ENCODE peak calls at places on chromosome 5, in six cellular contexts. S, W, J, P, X and R are unnamed samples. For H3K4me1, the result is how much of the 10 kb centered on the place peaks cover.

GRCh38 chr5:177309351-177310191 is 2.1 kb downstream of the MXD3 start:
- DNase-seq in P (peak), J (peak), S (peak), X (peak), W (peak), R (peak)

GRCh38 chr5:175863316-175863715 is 8.1 kb upstream of the CPLX2 start:
- DNase-seq in J (no peak), P (no peak), S (no peak), W (no peak), X (no peak), R (no peak)

GRCh38 chr5:96936431-96937221 is 746 bp downstream of the LNPEP start:
- DNase-seq in W (peak), X (peak), S (peak), J (peak), P (peak), R (peak)

GRCh38 chr5:145680169-145680568 is 155.0 kb downstream of the PRELID2 start:
- DNase-seq in X (no peak), P (no peak), S (no peak), W (no peak), J (peak), R (peak)

GRCh38 chr5:136202800-136203199 is 9.8 kb upstream of the SMIM32 start:
- DNase-seq in W (no peak), P (no peak), X (no peak), S (peak), J (no peak), R (no peak)

GRCh38 chr5:1127991-1128785 is 16.3 kb upstream of the SLC12A7 start:
- DNase-seq in S (no peak), P (no peak), J (peak), X (no peak), W (no peak), R (no peak)

GRCh38 chr5:36526537-36526936 is 79.9 kb upstream of the SLC1A3 start:
- DNase-seq in W (no peak), S (no peak), P (no peak), X (peak), J (no peak), R (no peak)

GRCh38 chr5:122500245-122501086 is 188.4 kb downstream of the SNCAIP start:
- DNase-seq in X (peak), P (peak), S (peak), W (peak), J (peak), R (peak)

GRCh38 chr5:173829826-173830225 is 58.3 kb upstream of the CPEB4 start:
- DNase-seq in J (peak), W (no peak), X (peak), S (no peak), P (no peak), R (peak)

GRCh38 chr5:57033103-57033502 is 81.2 kb upstream of the MIER3 start:
- DNase-seq in W (no peak), S (no peak), X (peak), P (no peak), J (peak), R (no peak)

GRCh38 chr5:37494756-37495155 is 115.6 kb downstream of the WDR70 start:
- DNase-seq in X (peak), P (no peak), W (no peak), J (peak), S (no peak), R (no peak)

GRCh38 chr5:135135530-135136201 is 101.6 kb upstream of the PITX1 start:
- DNase-seq in P (no peak), W (no peak), X (peak), J (peak), S (no peak), R (no peak)

GRCh38 chr5:80761966-80762365 is 107.2 kb upstream of the DHFR start:
- DNase-seq in P (no peak), W (peak), X (no peak), J (peak), S (no peak), R (no peak)

GRCh38 chr5:54063817-54064216 is 246.6 kb downstream of the ARL15 start:
- DNase-seq in X (no peak), W (no peak), J (no peak), S (no peak), P (no peak), R (no peak)

GRCh38 chr5:11222169-11222568 is 461.1 kb upstream of the DAP start:
- DNase-seq in J (peak), S (no peak), W (no peak), P (no peak), X (peak), R (no peak)

GRCh38 chr5:146906803-146907202 is 28.2 kb upstream of the PPP2R2B start:
- DNase-seq in S (no peak), X (no peak), W (no peak), P (no peak), J (no peak), R (no peak)

GRCh38 chr5:168409601-168410458 is 76.4 kb upstream of the RARS1 start:
- DNase-seq in J (peak), S (no peak), W (no peak), X (peak), P (no peak), R (no peak)

GRCh38 chr5:40762716-40763115 is 7.0 kb upstream of the TTC33 start:
- DNase-seq in J (no peak), S (no peak), X (no peak), W (no peak), P (no peak), R (no peak)

GRCh38 chr5:99010294-99010693 is 81.5 kb upstream of the CHD1 start:
- DNase-seq in S (no peak), W (no peak), X (no peak), J (no peak), P (no peak), R (no peak)

GRCh38 chr5:143355710-143356109 is 47.8 kb downstream of the NR3C1 start:
- DNase-seq in J (peak), P (peak), W (peak), S (no peak), X (peak), R (no peak)

GRCh38 chr5:113331201-113331551 is 103.6 kb downstream of the TSSK1B start:
- DNase-seq in S (no peak), J (peak), X (no peak), P (no peak), W (no peak), R (no peak)

GRCh38 chr5:142465476-142465875 is 140.7 kb upstream of the SPRY4 start:
- DNase-seq in P (no peak), W (no peak), J (no peak), S (no peak), X (no peak), R (no peak)

GRCh38 chr5:58241383-58241782 is 218.5 kb downstream of the PLK2 start:
- DNase-seq in X (no peak), J (peak), S (no peak), W (peak), P (no peak), R (no peak)

GRCh38 chr5:50440651-50441478 is at the start of gene EMB:
- DNase-seq in P (no peak), S (peak), J (peak), X (peak), W (no peak), R (peak)

GRCh38 chr5:169934990-169935389 is 45.3 kb downstream of the INSYN2B start:
- DNase-seq in X (no peak), W (no peak), J (peak), P (no peak), S (no peak), R (no peak)

GRCh38 chr5:90638878-90639277 is 80.3 kb downstream of the ADGRV1 start:
- DNase-seq in J (no peak), S (no peak), P (no peak), X (no peak), W (no peak), R (no peak)

GRCh38 chr5:119470851-119471451 is 18.7 kb downstream of the HSD17B4 start:
- DNase-seq in P (peak), J (peak), S (peak), X (peak), W (peak), R (peak)

GRCh38 chr5:9766581-9766980 is 136.4 kb upstream of the TAS2R1 start:
- DNase-seq in X (peak), J (peak), W (no peak), S (no peak), P (no peak), R (no peak)

GRCh38 chr5:158119852-158120708 is 261.1 kb upstream of the CLINT1 start:
- DNase-seq in J (peak), W (peak), S (no peak), X (peak), P (no peak), R (no peak)
- H2AFZ ChIP-seq in J (peak), W (peak), S (no peak), X (no peak), P (no peak), R (no peak)

GRCh38 chr5:179839328-179840256 is 18.9 kb downstream of the SQSTM1 start:
- DNase-seq in S (no peak), W (no peak), P (no peak), X (no peak), J (no peak), R (no peak)

GRCh38 chr5:179833709-179834070 is 13.0 kb downstream of the SQSTM1 start:
- DNase-seq in W (no peak), P (no peak), X (no peak), S (no peak), J (no peak), R (no peak)

GRCh38 chr5:179837076-179838011 is 16.6 kb downstream of the SQSTM1 start:
- DNase-seq in S (no peak), J (no peak), P (no peak), W (no peak), X (no peak), R (no peak)

GRCh38 chr5:179834120-179834519 is 13.4 kb downstream of the SQSTM1 start:
- DNase-seq in W (no peak), X (no peak), J (no peak), S (no peak), P (no peak), R (no peak)

DNA sequence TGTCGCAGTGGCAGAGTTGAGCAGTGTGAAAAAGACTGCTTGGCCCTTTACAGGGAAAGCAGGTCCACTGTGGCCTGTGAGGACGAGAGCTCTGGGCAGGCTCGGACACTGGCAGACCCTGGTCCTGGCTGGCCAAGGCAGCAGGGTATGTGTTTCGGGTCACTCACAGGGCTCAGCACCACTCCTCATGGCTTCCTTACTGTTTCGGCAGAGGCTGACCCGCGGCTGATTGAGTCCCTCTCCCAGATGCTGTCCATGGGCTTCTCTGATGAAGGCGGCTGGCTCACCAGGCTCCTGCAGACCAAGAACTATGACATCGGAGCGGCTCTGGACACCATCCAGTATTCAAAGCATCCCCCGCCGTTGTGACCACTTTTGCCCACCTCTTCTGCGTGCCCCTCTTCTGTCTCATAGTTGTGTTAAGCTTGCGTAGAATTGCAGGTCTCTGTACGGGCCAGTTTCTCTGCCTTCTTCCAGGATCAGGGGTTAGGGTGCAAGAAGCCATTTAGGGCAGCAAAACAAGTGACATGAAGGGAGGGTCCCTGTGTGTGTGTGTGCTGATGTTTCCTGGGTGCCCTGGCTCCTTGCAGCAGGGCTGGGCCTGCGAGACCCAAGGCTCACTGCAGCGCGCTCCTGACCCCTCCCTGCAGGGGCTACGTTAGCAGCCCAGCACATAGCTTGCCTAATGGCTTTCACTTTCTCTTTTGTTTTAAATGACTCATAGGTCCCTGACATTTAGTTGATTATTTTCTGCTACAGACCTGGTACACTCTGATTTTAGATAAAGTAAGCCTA is 15.7 kb downstream of the SQSTM1 start:
- DNase-seq in X (no peak), S (no peak), P (no peak), W (no peak), J (no peak), R (no peak)
- H3K4me2 ChIP-seq in X (no peak), S (no peak), P (no peak), W (no peak), J (no peak), R (no peak)

GRCh38 chr5:180332861-180333260 is 20.3 kb downstream of the GFPT2 start:
- DNase-seq in J (no peak), X (no peak), W (no peak), P (no peak), S (no peak), R (no peak)

GRCh38 chr5:180333661-180334060 is 19.5 kb downstream of the GFPT2 start:
- DNase-seq in W (peak), J (peak), P (no peak), S (no peak), X (peak), R (no peak)

GRCh38 chr5:180334751-180335613 is 18.2 kb downstream of the GFPT2 start:
- DNase-seq in P (no peak), S (no peak), J (no peak), X (no peak), W (no peak), R (no peak)

GRCh38 chr5:180335614-180336233 is 17.4 kb downstream of the GFPT2 start:
- DNase-seq in P (no peak), X (no peak), S (no peak), W (no peak), J (no peak), R (no peak)

GRCh38 chr5:180334176-180334575 is 19.0 kb downstream of the GFPT2 start:
- DNase-seq in S (no peak), P (no peak), X (no peak), J (no peak), W (no peak), R (no peak)
- H3K4me1 ChIP-seq in S (under half), P (under half), X (under half), J (under half), W (under half), R (under half)

GRCh38 chr5:78808380-78808779 is 159.8 kb upstream of the LHFPL2 start:
- DNase-seq in X (no peak), P (no peak), W (no peak), S (no peak), J (no peak), R (no peak)
- H2AFZ ChIP-seq in X (no peak), P (no peak), W (no peak), S (no peak), J (no peak), R (no peak)

GRCh38 chr5:94810281-94810680 is 191.8 kb downstream of the SLF1 start:
- DNase-seq in J (no peak), X (no peak), S (no peak), P (no peak), W (no peak), R (no peak)
- H3K4me2 ChIP-seq in J (no peak), X (no peak), S (no peak), P (no peak), W (no peak), R (no peak)

DNA sequence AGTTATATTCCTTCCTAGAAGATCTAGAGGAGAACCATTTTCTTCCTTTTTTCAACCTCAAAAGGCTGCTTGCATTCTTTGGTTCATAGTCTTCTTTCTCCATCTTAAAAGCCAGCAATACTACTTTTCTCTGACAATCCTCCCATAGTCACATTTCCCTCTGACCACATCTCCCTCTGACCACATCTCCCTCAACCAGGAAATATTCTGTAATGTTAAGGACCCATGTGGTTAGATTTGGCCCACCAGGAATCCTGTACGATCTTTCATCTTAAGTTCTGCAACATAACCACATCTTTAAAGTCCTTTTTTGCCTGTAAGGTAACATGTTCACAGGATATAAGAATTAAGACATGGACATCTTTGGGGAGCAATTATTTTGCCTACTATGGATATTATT is 179.4 kb upstream of the SPEF2 start:
- DNase-seq in P (no peak), J (no peak), S (no peak), W (no peak), X (no peak), R (no peak)
- H3K4me1 ChIP-seq in P (under half), J (under half), S (under half), W (under half), X (under half), R (under half)

GRCh38 chr5:159098285-159099048 is 1.2 kb downstream of the EBF1 start:
- DNase-seq in S (no peak), P (no peak), W (no peak), J (no peak), X (no peak), R (peak)
- H2AFZ ChIP-seq in S (peak), P (no peak), W (peak), J (peak), X (peak), R (no peak)

GRCh38 chr5:130116431-130116830 is 212.2 kb downstream of the CHSY3 start:
- DNase-seq in P (no peak), J (no peak), X (no peak), S (no peak), W (no peak), R (no peak)

GRCh38 chr5:130110333-130110732 is 206.1 kb downstream of the CHSY3 start:
- DNase-seq in W (no peak), X (peak), S (no peak), P (no peak), J (no peak), R (no peak)

GRCh38 chr5:130109152-130109551 is 204.9 kb downstream of the CHSY3 start:
- DNase-seq in J (peak), X (peak), P (peak), S (peak), W (peak), R (peak)

GRCh38 chr5:130111723-130112122 is 207.5 kb downstream of the CHSY3 start:
- DNase-seq in J (peak), S (no peak), P (no peak), W (no peak), X (no peak), R (no peak)

GRCh38 chr5:130112246-130112645 is 208.0 kb downstream of the CHSY3 start:
- DNase-seq in X (no peak), S (no peak), P (no peak), J (no peak), W (no peak), R (no peak)
- H3K4me2 ChIP-seq in X (no peak), S (no peak), P (no peak), J (no peak), W (no peak), R (no peak)

GRCh38 chr5:82164957-82165698 is 113.0 kb downstream of the RPS23 start:
- DNase-seq in X (no peak), S (no peak), J (peak), W (no peak), P (no peak), R (no peak)
- H3K4me1 ChIP-seq in X (under half), S (under half), J (under half), W (under half), P (under half), R (under half)

DNA sequence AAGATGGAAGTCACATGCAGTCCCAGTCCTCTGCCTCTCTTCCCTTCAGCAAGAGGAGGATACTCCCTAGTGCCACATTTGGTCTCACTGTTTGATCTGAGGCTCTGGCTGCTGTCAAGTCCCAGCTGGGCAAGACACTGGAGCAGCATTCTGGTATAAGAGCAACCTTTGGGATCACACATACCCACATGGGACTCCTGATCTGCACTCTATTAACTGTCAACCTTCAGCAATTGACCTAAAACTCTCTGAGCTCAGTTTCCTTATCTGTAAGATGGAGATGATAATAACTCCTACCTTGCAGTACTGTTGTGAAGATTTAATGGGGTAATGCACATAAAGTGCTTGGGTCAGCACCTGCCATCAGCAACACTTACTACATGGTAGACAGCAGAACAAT is 437.9 kb downstream of the PIK3R1 start:
- DNase-seq in X (no peak), P (no peak), W (no peak), J (no peak), S (no peak), R (no peak)
- H2AFZ ChIP-seq in X (no peak), P (no peak), W (no peak), J (no peak), S (no peak), R (no peak)